ENCODE peak calls at places on chromosome 1, in four cellular contexts. V is AG04450, D is keratinocyte, H is heart right ventricle. A is an unnamed sample.

GRCh38 chr1:153789478-153790148 is 14.4 kb downstream of the SLC27A3 start:
- DNase-seq in D (no peak), H (no peak), V (no peak), A (no peak)

GRCh38 chr1:52551476-52552235 is 1.2 kb downstream of the TUT4 start:
- DNase-seq in H (no peak), V (no peak), D (no peak), A (no peak)

GRCh38 chr1:3119748-3120524 is 50.9 kb downstream of the PRDM16 start:
- DNase-seq in D (no peak), H (peak), V (no peak), A (no peak)

GRCh38 chr1:54652172-54652571 is 10.6 kb downstream of the MROH7 start:
- DNase-seq in V (no peak), D (no peak), H (no peak), A (no peak)

GRCh38 chr1:169486281-169486904 is 649 bp upstream of the SLC19A2 start:
- DNase-seq in D (no peak), V (no peak), H (no peak), A (no peak)

GRCh38 chr1:48940946-48941732 is 164.4 kb upstream of the BEND5 start:
- DNase-seq in H (no peak), V (no peak), D (no peak), A (no peak)

GRCh38 chr1:8815582-8816285 is 1.7 kb downstream of the RERE start:
- DNase-seq in V (no peak), H (no peak), D (no peak), A (no peak)

GRCh38 chr1:61287734-61288133 is 205.4 kb downstream of the NFIA start:
- DNase-seq in V (no peak), D (no peak), H (no peak), A (no peak)

GRCh38 chr1:26961826-26962225 is 1.6 kb upstream of the KDF1 start:
- DNase-seq in H (no peak), V (peak), D (peak), A (no peak)

GRCh38 chr1:26122988-26123973 is 11.7 kb downstream of the PDIK1L start:
- DNase-seq in D (no peak), H (no peak), V (no peak), A (no peak)

GRCh38 chr1:62688687-62689085 is 500 bp upstream of the DOCK7 start:
- DNase-seq in V (no peak), H (no peak), D (no peak), A (no peak)

GRCh38 chr1:4676258-4676657 is 21.8 kb downstream of the AJAP1 start:
- DNase-seq in V (no peak), D (no peak), H (no peak), A (no peak)

GRCh38 chr1:4674117-4674516 is 19.7 kb downstream of the AJAP1 start:
- DNase-seq in H (no peak), V (no peak), D (no peak), A (no peak)

GRCh38 chr1:4673494-4673893 is 19.1 kb downstream of the AJAP1 start:
- DNase-seq in V (no peak), H (no peak), D (no peak), A (no peak)

GRCh38 chr1:4674676-4675075 is 20.3 kb downstream of the AJAP1 start:
- DNase-seq in V (no peak), H (no peak), D (no peak), A (peak)

DNA sequence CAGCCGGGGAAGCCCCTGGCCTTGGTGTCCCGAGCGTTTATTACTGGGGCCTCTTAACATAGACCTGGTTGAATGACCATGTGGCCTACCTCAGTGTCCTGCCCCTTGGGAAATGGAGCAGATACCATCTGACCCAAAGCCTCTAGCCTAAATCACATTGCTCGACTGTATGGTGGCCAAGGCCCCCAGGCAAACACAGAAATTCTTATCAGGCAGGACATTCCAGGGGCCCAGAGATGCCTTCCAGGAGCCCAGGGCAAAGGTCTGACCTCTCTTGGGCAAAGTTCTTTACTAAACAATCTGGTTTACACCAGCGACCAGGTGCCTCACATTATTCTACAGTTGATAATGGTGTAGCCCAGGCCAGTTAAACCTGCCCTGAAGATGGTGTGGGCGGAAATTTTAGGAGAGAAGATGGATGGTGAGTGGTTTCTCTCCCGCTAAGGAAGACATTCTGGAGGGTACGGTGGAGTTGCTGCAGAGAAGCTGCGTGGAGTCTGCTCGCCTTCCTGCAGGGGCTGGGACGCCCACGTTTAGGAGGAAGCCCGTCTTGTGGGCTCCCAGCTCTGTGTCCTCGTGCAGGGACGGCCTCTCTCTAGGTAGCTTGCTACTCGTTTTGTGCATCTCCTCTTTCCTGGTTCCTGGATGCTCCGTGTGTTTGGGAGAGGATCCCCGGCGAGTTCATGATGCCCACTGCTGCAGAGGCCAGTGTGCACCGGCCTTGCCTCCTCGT is 21.2 kb downstream of the AJAP1 start:
- DNase-seq in V (no peak), D (no peak), H (no peak), A (no peak)
- H3K27ac ChIP-seq in V (no peak), D (no peak), H (no peak), A (peak)

GRCh38 chr1:33056426-33056825 is 19.7 kb upstream of the AK2 start:
- DNase-seq in D (no peak), V (no peak), H (no peak), A (no peak)

GRCh38 chr1:33060579-33061083 is 20.3 kb upstream of the AZIN2 start:
- DNase-seq in D (peak), H (peak), V (peak), A (no peak)

GRCh38 chr1:33050221-33051076 is 13.8 kb upstream of the AK2 start:
- DNase-seq in V (peak), H (no peak), D (no peak), A (no peak)

GRCh38 chr1:33057095-33057494 is 20.4 kb upstream of the AK2 start:
- DNase-seq in D (no peak), H (no peak), V (no peak), A (no peak)

GRCh38 chr1:33055210-33055991 is 18.7 kb upstream of the AK2 start:
- DNase-seq in V (peak), H (peak), D (peak), A (peak)
- H3K27ac ChIP-seq in V (no peak), H (peak), D (no peak), A (no peak)

DNA sequence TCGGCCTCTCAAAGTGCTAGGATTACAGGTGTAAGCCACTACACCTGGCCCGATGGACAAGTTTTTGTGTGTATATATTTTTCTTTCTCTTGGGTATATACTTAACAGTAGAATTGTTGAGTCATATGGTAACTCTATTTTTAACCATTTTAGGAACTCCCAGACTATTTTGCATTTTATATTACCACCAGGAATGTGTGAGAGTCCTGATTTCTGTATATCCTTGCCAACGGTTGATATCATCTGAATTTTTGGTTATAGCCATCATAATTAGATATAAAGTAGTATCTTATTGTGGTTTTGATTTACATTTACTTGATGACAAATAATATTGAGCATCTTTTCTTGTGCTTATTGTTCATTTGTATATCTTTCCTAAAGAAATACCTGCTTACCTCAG is 20.8 kb downstream of the FNBP1L start:
- DNase-seq in V (no peak), D (no peak), H (no peak), A (no peak)
- H3K27ac ChIP-seq in V (no peak), D (no peak), H (no peak), A (no peak)

DNA sequence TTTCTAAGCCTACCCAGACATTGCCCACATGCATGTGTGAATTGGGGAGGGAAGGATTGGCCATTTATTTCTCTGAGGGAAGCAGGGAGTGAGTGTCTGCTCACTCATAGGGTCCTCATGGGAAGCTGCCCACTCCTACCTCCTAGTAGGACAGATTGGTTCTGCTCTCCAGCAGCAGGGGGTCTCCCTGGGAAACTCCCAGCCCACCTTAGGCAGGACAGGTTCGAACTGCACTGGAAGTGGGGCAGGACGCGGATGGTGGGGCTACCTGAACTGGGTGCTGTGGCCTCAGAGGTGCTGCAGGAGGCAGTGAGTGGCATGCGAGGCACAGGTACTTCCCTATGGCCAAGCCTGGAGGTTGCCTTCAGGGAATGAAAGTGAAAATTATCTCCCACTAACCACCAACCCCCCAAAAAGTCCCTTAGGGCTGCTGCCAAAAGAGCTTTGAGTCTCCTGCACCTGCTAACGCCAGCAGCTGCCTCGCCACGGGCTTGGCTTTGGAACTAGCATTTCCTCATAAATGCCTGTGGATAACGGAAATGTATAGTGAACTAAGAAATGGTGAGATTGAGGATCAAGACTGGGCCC is 157.0 kb upstream of the COA6 start:
- DNase-seq in H (no peak), V (no peak), D (no peak), A (no peak)
- H3K27ac ChIP-seq in H (no peak), V (no peak), D (no peak), A (no peak)